ENCODE peak calls at places on chromosomes 5 and 9, in six cellular contexts. R is GM23338; I is stimulated activated CD4-positive, alpha-beta T cell treated with anti-CD3 and anti-CD28 coated beads, Interleukin-4, amount 100 ng/mL, for 1 hour; U is epithelial cell of esophagus; M is fibroblast of lung; Y is EH. J is an unnamed sample.

GRCh38 chr5:60510663-60511062 is 189.3 kb downstream of the DEPDC1B start:
- DNase-seq in R (peak; percentile 38), I (no peak), U (no peak), M (no peak), Y (no peak), J (no peak)

GRCh38 chr5:116402235-116402634 is 172.4 kb downstream of the SEMA6A start:
- DNase-seq in R (no peak), I (no peak), U (no peak), M (no peak), Y (no peak), J (no peak)

GRCh38 chr9:116152941-116153764 is 438 bp upstream of the PAPPA start:
- DNase-seq in R (peak; percentile 87), I (no peak), U (peak; percentile 41), M (peak; percentile 92), Y (peak; percentile 83), J (peak; percentile 45)

GRCh38 chr9:91835632-91836031 is 114.4 kb downstream of the ROR2 start:
- DNase-seq in R (no peak), I (no peak), U (no peak), M (no peak), Y (no peak), J (no peak)

GRCh38 chr5:8606231-8606630 is 737.3 kb downstream of the MTRR start:
- DNase-seq in R (no peak), I (no peak), U (no peak), M (no peak), Y (no peak), J (no peak)

GRCh38 chr9:138020120-138020794 is 142.7 kb downstream of the CACNA1B start:
- DNase-seq in R (no peak), I (no peak), U (no peak), M (no peak), Y (no peak), J (no peak)

GRCh38 chr5:160245506-160246100 is 16.3 kb downstream of the FABP6 start:
- DNase-seq in R (no peak), I (no peak), U (no peak), M (no peak), Y (no peak), J (no peak)

GRCh38 chr9:6959275-6960000 is 201.7 kb downstream of the KDM4C start:
- DNase-seq in R (no peak), I (no peak), U (no peak), M (no peak), Y (no peak), J (no peak)

GRCh38 chr5:39202594-39203290 is 16.6 kb downstream of the FYB1 start:
- DNase-seq in R (no peak), I (no peak), U (no peak), M (no peak), Y (no peak), J (no peak)

GRCh38 chr9:1051286-1052118 is 1.3 kb downstream of the DMRT2 start:
- DNase-seq in R (peak; percentile 68), I (no peak), U (peak; percentile 60), M (no peak), Y (no peak), J (no peak)

GRCh38 chr9:101028346-101029299 is at the start of gene PLPPR1:
- DNase-seq in R (peak; percentile 84), I (no peak), U (peak; percentile 60), M (peak; percentile 4), Y (peak; percentile 22), J (peak; percentile 37)

GRCh38 chr5:116442095-116442534 is 132.5 kb downstream of the SEMA6A start:
- DNase-seq in R (peak; percentile 48), I (no peak), U (peak; percentile 79), M (peak; percentile 37), Y (peak; percentile 37), J (peak; percentile 85)

GRCh38 chr5:4420177-4420576 is 720.0 kb upstream of the ADAMTS16 start:
- DNase-seq in R (no peak), I (no peak), U (no peak), M (no peak), Y (no peak), J (no peak)

GRCh38 chr5:149656576-149657182 is 73.4 kb upstream of the PPARGC1B start:
- DNase-seq in R (peak; percentile 91), I (peak; percentile 11), U (peak; percentile 59), M (no peak), Y (peak; percentile 25), J (peak; percentile 38)

GRCh38 chr5:134913795-134914194 is 8.9 kb downstream of the PCBD2 start:
- DNase-seq in R (no peak), I (no peak), U (no peak), M (no peak), Y (no peak), J (no peak)

GRCh38 chr5:76471994-76472337 is 68.9 kb downstream of the IQGAP2 start:
- DNase-seq in R (no peak), I (no peak), U (no peak), M (no peak), Y (no peak), J (no peak)

GRCh38 chr5:148760945-148761638 is 65.3 kb upstream of the ADRB2 start:
- DNase-seq in R (no peak), I (no peak), U (no peak), M (no peak), Y (no peak), J (peak; percentile 44)

GRCh38 chr9:93066978-93067603 is 8.6 kb downstream of the SUSD3 start:
- DNase-seq in R (no peak), I (no peak), U (no peak), M (peak; percentile 28), Y (no peak), J (no peak)

GRCh38 chr9:34990908-34991832 is 1.6 kb downstream of the DNAJB5 start:
- DNase-seq in R (peak; percentile 57), I (no peak), U (no peak), M (no peak), Y (no peak), J (no peak)

GRCh38 chr9:116572095-116572748 is 114.9 kb upstream of the TRIM32 start:
- DNase-seq in R (peak; percentile 88), I (no peak), U (peak; percentile 67), M (peak; percentile 96), Y (peak; percentile 85), J (peak; percentile 72)

GRCh38 chr9:107214915-107215314 is 68.2 kb upstream of the RAD23B start:
- DNase-seq in R (no peak), I (no peak), U (no peak), M (peak; percentile 9), Y (peak; percentile 69), J (peak; percentile 69)

GRCh38 chr9:110116543-110116885 is 91.4 kb downstream of the C9orf152 start:
- DNase-seq in R (no peak), I (no peak), U (peak; percentile 91), M (peak; percentile 99), Y (peak; percentile 97), J (peak; percentile 50)

GRCh38 chr9:129208191-129209091 is 30.4 kb upstream of the IER5L start:
- DNase-seq in R (peak; percentile 96), I (peak; percentile 41), U (peak; percentile 51), M (no peak), Y (no peak), J (no peak)

GRCh38 chr9:134966697-134967546 is 49.2 kb upstream of the FCN1 start:
- DNase-seq in R (no peak), I (no peak), U (no peak), M (no peak), Y (no peak), J (no peak)

GRCh38 chr9:94952553-94953373 is 226.3 kb downstream of the AOPEP start:
- DNase-seq in R (no peak), I (no peak), U (peak; percentile 72), M (no peak), Y (no peak), J (no peak)

GRCh38 chr5:116441223-116441622 is 133.4 kb downstream of the SEMA6A start:
- DNase-seq in R (peak; percentile 69), I (no peak), U (no peak), M (no peak), Y (no peak), J (no peak)

GRCh38 chr9:27351438-27351837 is 54.5 kb upstream of the EQTN start:
- DNase-seq in R (no peak), I (no peak), U (no peak), M (peak; percentile 11), Y (no peak), J (no peak)

GRCh38 chr5:170480277-170480676 is 23.5 kb upstream of the KCNIP1 start:
- DNase-seq in R (no peak), I (no peak), U (no peak), M (no peak), Y (no peak), J (no peak)